ENCODE peak calls at places on chromosome 20, in five cellular contexts. S is ascending aorta, I is endothelial cell, D is NCI-H1694 treated with DMSO at 0.1 percent for 48 hours, V is stomach. H is an unnamed sample.

GRCh38 chr20:36461600-36462439 is 79.5 kb upstream of the MYL9 start:
- DNase-seq in I (peak; percentile 60), D (no peak), S (peak; percentile 82), V (peak; percentile 43), H (no peak)

GRCh38 chr20:32779500-32780215 is 17.5 kb downstream of the DNMT3B start:
- DNase-seq in V (no peak), I (peak; percentile 74), S (no peak), D (no peak), H (no peak)

GRCh38 chr20:23362392-23363256 is 642 bp downstream of the GZF1 start:
- DNase-seq in V (peak; percentile 44), D (no peak), S (peak; percentile 74), I (peak; percentile 48), H (no peak)

GRCh38 chr20:32139947-32140346 is 30.4 kb downstream of the TM9SF4 start:
- DNase-seq in D (no peak), V (no peak), S (no peak), I (no peak), H (no peak)

GRCh38 chr20:19583532-19584175 is 174.4 kb upstream of the RIN2 start:
- DNase-seq in I (peak; percentile 91), S (peak; percentile 82), V (peak; percentile 85), D (peak; percentile 57), H (no peak)

GRCh38 chr20:54140927-54141566 is 32.7 kb downstream of the CYP24A1 start:
- DNase-seq in I (no peak), S (no peak), D (no peak), V (no peak), H (no peak)

GRCh38 chr20:41058007-41058673 is 29.5 kb downstream of the TOP1 start:
- DNase-seq in I (no peak), D (no peak), S (no peak), V (no peak), H (no peak)

GRCh38 chr20:32642257-32643046 is 31.3 kb downstream of the C20orf203 start:
- DNase-seq in V (no peak), I (no peak), D (no peak), S (no peak), H (no peak)

GRCh38 chr20:43529457-43530153 is 22.1 kb downstream of the L3MBTL1 start:
- DNase-seq in I (no peak), V (no peak), S (no peak), D (no peak), H (no peak)